ENCODE peak calls at places on chromosomes 3 and 15, in ten cellular contexts. One of them, this sample, is unnamed.

GRCh38 chr3:52606373-52607085 is 70.1 kb downstream of the UQCC5 start:
- DNase-seq in AG09309: no peak
- DNase-seq in DND-41: no peak
- DNase-seq in sigmoid colon: no peak
- DNase-seq in GM12865: no peak
- DNase-seq in breast epithelium: peak; percentile 59
- DNase-seq in upper lobe of right lung: no peak
- DNase-seq in psoas muscle: no peak
- DNase-seq in fibroblast of pulmonary artery: peak; percentile 54
- DNase-seq in fibroblast of lung: peak; percentile 64
- DNase-seq in this sample: peak; percentile 83

GRCh38 chr15:46452297-46452820 is 817.5 kb downstream of the SQOR start:
- DNase-seq in AG09309: no peak
- DNase-seq in DND-41: no peak
- DNase-seq in sigmoid colon: no peak
- DNase-seq in GM12865: no peak
- DNase-seq in breast epithelium: no peak
- DNase-seq in upper lobe of right lung: no peak
- DNase-seq in psoas muscle: no peak
- DNase-seq in fibroblast of pulmonary artery: no peak
- DNase-seq in fibroblast of lung: no peak
- DNase-seq in this sample: no peak

GRCh38 chr3:141894524-141895176 is 18.2 kb downstream of the ATP1B3 start:
- DNase-seq in AG09309: peak; percentile 74
- DNase-seq in DND-41: no peak
- DNase-seq in sigmoid colon: no peak
- DNase-seq in GM12865: no peak
- DNase-seq in breast epithelium: no peak
- DNase-seq in upper lobe of right lung: no peak
- DNase-seq in psoas muscle: no peak
- DNase-seq in fibroblast of pulmonary artery: peak; percentile 93
- DNase-seq in fibroblast of lung: peak; percentile 75
- DNase-seq in this sample: no peak

GRCh38 chr3:159726231-159726964 is 262.2 kb upstream of the IL12A start:
- DNase-seq in AG09309: no peak
- DNase-seq in DND-41: no peak
- DNase-seq in sigmoid colon: no peak
- DNase-seq in GM12865: no peak
- DNase-seq in breast epithelium: no peak
- DNase-seq in upper lobe of right lung: no peak
- DNase-seq in psoas muscle: no peak
- DNase-seq in fibroblast of pulmonary artery: peak; percentile 4
- DNase-seq in fibroblast of lung: peak; percentile 83
- DNase-seq in this sample: no peak

GRCh38 chr3:194167480-194167862 is 31.5 kb downstream of the HES1 start:
- DNase-seq in AG09309: no peak
- DNase-seq in DND-41: no peak
- DNase-seq in sigmoid colon: no peak
- DNase-seq in GM12865: no peak
- DNase-seq in breast epithelium: no peak
- DNase-seq in upper lobe of right lung: no peak
- DNase-seq in psoas muscle: no peak
- DNase-seq in fibroblast of pulmonary artery: no peak
- DNase-seq in fibroblast of lung: no peak
- DNase-seq in this sample: no peak

GRCh38 chr3:195150194-195151118 is 120.5 kb downstream of the XXYLT1 start:
- DNase-seq in AG09309: no peak
- DNase-seq in DND-41: no peak
- DNase-seq in sigmoid colon: peak; percentile 93
- DNase-seq in GM12865: peak; percentile 87
- DNase-seq in breast epithelium: peak; percentile 56
- DNase-seq in upper lobe of right lung: peak; percentile 88
- DNase-seq in psoas muscle: peak; percentile 66
- DNase-seq in fibroblast of pulmonary artery: peak; percentile 95
- DNase-seq in fibroblast of lung: peak; percentile 92
- DNase-seq in this sample: peak; percentile 22

GRCh38 chr3:58404396-58404795 is 29.2 kb downstream of the PDHB start:
- DNase-seq in AG09309: no peak
- DNase-seq in DND-41: no peak
- DNase-seq in sigmoid colon: no peak
- DNase-seq in GM12865: no peak
- DNase-seq in breast epithelium: no peak
- DNase-seq in upper lobe of right lung: no peak
- DNase-seq in psoas muscle: no peak
- DNase-seq in fibroblast of pulmonary artery: peak; percentile 66
- DNase-seq in fibroblast of lung: peak; percentile 92
- DNase-seq in this sample: peak; percentile 47

GRCh38 chr15:74789171-74789627 is 7.3 kb downstream of the CSK start:
- DNase-seq in AG09309: no peak
- DNase-seq in DND-41: no peak
- DNase-seq in sigmoid colon: peak; percentile 61
- DNase-seq in GM12865: peak; percentile 89
- DNase-seq in breast epithelium: no peak
- DNase-seq in upper lobe of right lung: peak; percentile 63
- DNase-seq in psoas muscle: no peak
- DNase-seq in fibroblast of pulmonary artery: no peak
- DNase-seq in fibroblast of lung: no peak
- DNase-seq in this sample: peak; percentile 43

GRCh38 chr3:171168086-171168485 is 141.6 kb upstream of the SLC2A2 start:
- DNase-seq in AG09309: no peak
- DNase-seq in DND-41: no peak
- DNase-seq in sigmoid colon: no peak
- DNase-seq in GM12865: no peak
- DNase-seq in breast epithelium: no peak
- DNase-seq in upper lobe of right lung: no peak
- DNase-seq in psoas muscle: no peak
- DNase-seq in fibroblast of pulmonary artery: peak; percentile 44
- DNase-seq in fibroblast of lung: peak; percentile 84
- DNase-seq in this sample: no peak

GRCh38 chr15:78828930-78829329 is 17.7 kb upstream of the ADAMTS7 start:
- DNase-seq in AG09309: no peak
- DNase-seq in DND-41: no peak
- DNase-seq in sigmoid colon: no peak
- DNase-seq in GM12865: no peak
- DNase-seq in breast epithelium: no peak
- DNase-seq in upper lobe of right lung: no peak
- DNase-seq in psoas muscle: no peak
- DNase-seq in fibroblast of pulmonary artery: no peak
- DNase-seq in fibroblast of lung: no peak
- DNase-seq in this sample: no peak

GRCh38 chr3:85360742-85361387 is 402.1 kb downstream of the CADM2 start:
- DNase-seq in AG09309: no peak
- DNase-seq in DND-41: peak; percentile 28
- DNase-seq in sigmoid colon: no peak
- DNase-seq in GM12865: peak; percentile 28
- DNase-seq in breast epithelium: no peak
- DNase-seq in upper lobe of right lung: no peak
- DNase-seq in psoas muscle: no peak
- DNase-seq in fibroblast of pulmonary artery: peak; percentile 13
- DNase-seq in fibroblast of lung: peak; percentile 23
- DNase-seq in this sample: peak; percentile 30

GRCh38 chr3:21892104-21892503 is 141.1 kb upstream of the ZNF385D start:
- DNase-seq in AG09309: no peak
- DNase-seq in DND-41: no peak
- DNase-seq in sigmoid colon: no peak
- DNase-seq in GM12865: no peak
- DNase-seq in breast epithelium: no peak
- DNase-seq in upper lobe of right lung: no peak
- DNase-seq in psoas muscle: no peak
- DNase-seq in fibroblast of pulmonary artery: no peak
- DNase-seq in fibroblast of lung: no peak
- DNase-seq in this sample: no peak

GRCh38 chr3:8353364-8353763 is 148.3 kb upstream of the LMCD1 start:
- DNase-seq in AG09309: no peak
- DNase-seq in DND-41: no peak
- DNase-seq in sigmoid colon: no peak
- DNase-seq in GM12865: no peak
- DNase-seq in breast epithelium: no peak
- DNase-seq in upper lobe of right lung: no peak
- DNase-seq in psoas muscle: no peak
- DNase-seq in fibroblast of pulmonary artery: no peak
- DNase-seq in fibroblast of lung: no peak
- DNase-seq in this sample: no peak

GRCh38 chr3:149717391-149718056 is 34.8 kb downstream of the COMMD2 start:
- DNase-seq in AG09309: peak; percentile 53
- DNase-seq in DND-41: peak; percentile 38
- DNase-seq in sigmoid colon: peak; percentile 79
- DNase-seq in GM12865: peak; percentile 76
- DNase-seq in breast epithelium: no peak
- DNase-seq in upper lobe of right lung: no peak
- DNase-seq in psoas muscle: no peak
- DNase-seq in fibroblast of pulmonary artery: peak; percentile 90
- DNase-seq in fibroblast of lung: peak; percentile 67
- DNase-seq in this sample: peak; percentile 56

GRCh38 chr15:44443515-44443914 is 16.1 kb downstream of the CTDSPL2 start:
- DNase-seq in AG09309: no peak
- DNase-seq in DND-41: no peak
- DNase-seq in sigmoid colon: no peak
- DNase-seq in GM12865: no peak
- DNase-seq in breast epithelium: no peak
- DNase-seq in upper lobe of right lung: no peak
- DNase-seq in psoas muscle: no peak
- DNase-seq in fibroblast of pulmonary artery: no peak
- DNase-seq in fibroblast of lung: no peak
- DNase-seq in this sample: no peak

GRCh38 chr3:79019137-79019923 is 748.5 kb downstream of the ROBO1 start:
- DNase-seq in AG09309: peak; percentile 74
- DNase-seq in DND-41: no peak
- DNase-seq in sigmoid colon: peak; percentile 93
- DNase-seq in GM12865: peak; percentile 81
- DNase-seq in breast epithelium: peak; percentile 54
- DNase-seq in upper lobe of right lung: peak; percentile 83
- DNase-seq in psoas muscle: peak; percentile 87
- DNase-seq in fibroblast of pulmonary artery: peak; percentile 94
- DNase-seq in fibroblast of lung: peak; percentile 96
- DNase-seq in this sample: peak; percentile 86

GRCh38 chr3:181330257-181330656 is 340.7 kb upstream of the DNAJC19 start:
- DNase-seq in AG09309: no peak
- DNase-seq in DND-41: no peak
- DNase-seq in sigmoid colon: no peak
- DNase-seq in GM12865: no peak
- DNase-seq in breast epithelium: no peak
- DNase-seq in upper lobe of right lung: no peak
- DNase-seq in psoas muscle: no peak
- DNase-seq in fibroblast of pulmonary artery: no peak
- DNase-seq in fibroblast of lung: no peak
- DNase-seq in this sample: no peak

DNA sequence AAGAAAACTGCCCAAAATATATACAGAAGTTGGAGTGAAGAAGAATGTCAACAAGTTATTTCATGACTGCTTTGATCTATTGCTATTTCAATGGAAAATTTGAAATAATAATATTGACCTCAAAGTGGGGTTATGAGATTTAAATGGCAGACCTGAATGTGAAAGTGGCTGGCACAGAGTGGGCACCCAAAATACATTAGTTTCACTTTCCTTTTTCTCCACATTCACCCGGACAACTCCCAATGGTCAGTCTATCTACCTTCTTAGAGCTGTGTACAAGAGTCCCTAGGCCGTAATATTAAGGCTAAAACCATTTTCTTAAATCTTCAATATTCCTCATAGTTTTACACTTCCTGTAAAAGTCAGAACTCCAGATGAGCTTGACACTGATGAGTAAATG is 61.6 kb upstream of the ETV5 start:
- DNase-seq in AG09309: no peak
- DNase-seq in DND-41: no peak
- DNase-seq in sigmoid colon: no peak
- DNase-seq in GM12865: no peak
- DNase-seq in breast epithelium: no peak
- DNase-seq in upper lobe of right lung: no peak
- DNase-seq in psoas muscle: no peak
- DNase-seq in fibroblast of pulmonary artery: no peak
- DNase-seq in fibroblast of lung: no peak
- DNase-seq in this sample: no peak
- H3K4me3 ChIP-seq in AG09309: no peak overlapping the region
- H3K4me3 ChIP-seq in DND-41: no peak overlapping the region
- H3K4me3 ChIP-seq in sigmoid colon: no peak overlapping the region
- H3K4me3 ChIP-seq in GM12865: no peak overlapping the region
- H3K4me3 ChIP-seq in breast epithelium: no peak overlapping the region
- H3K4me3 ChIP-seq in upper lobe of right lung: no peak overlapping the region
- H3K4me3 ChIP-seq in psoas muscle: no peak overlapping the region
- H3K4me3 ChIP-seq in fibroblast of pulmonary artery: no peak overlapping the region
- H3K4me3 ChIP-seq in fibroblast of lung: no peak overlapping the region
- H3K4me3 ChIP-seq in this sample: no peak overlapping the region

GRCh38 chr15:66706225-66706732 is 4.2 kb downstream of the SMAD6 start:
- DNase-seq in AG09309: no peak
- DNase-seq in DND-41: no peak
- DNase-seq in sigmoid colon: no peak
- DNase-seq in GM12865: no peak
- DNase-seq in breast epithelium: no peak
- DNase-seq in upper lobe of right lung: no peak
- DNase-seq in psoas muscle: no peak
- DNase-seq in fibroblast of pulmonary artery: peak; percentile 68
- DNase-seq in fibroblast of lung: peak; percentile 36
- DNase-seq in this sample: peak; percentile 94
- TF ChIP-seq CTCF in AG09309: peak; percentile 61
- TF ChIP-seq CTCF in DND-41: peak; percentile 48
- TF ChIP-seq CTCF in sigmoid colon: peak; percentile 31
- TF ChIP-seq CTCF in GM12865: peak; percentile 44
- TF ChIP-seq CTCF in breast epithelium: no peak
- TF ChIP-seq CTCF in upper lobe of right lung: peak; percentile 53
- TF ChIP-seq CTCF in psoas muscle: no peak
- TF ChIP-seq CTCF in fibroblast of pulmonary artery: peak; percentile 76
- TF ChIP-seq CTCF in fibroblast of lung: peak; percentile 51
- TF ChIP-seq CTCF in this sample: peak; percentile 70

GRCh38 chr3:37991109-37991508 is 523 bp downstream of the VILL start:
- DNase-seq in AG09309: no peak
- DNase-seq in DND-41: no peak
- DNase-seq in sigmoid colon: peak; percentile 40
- DNase-seq in GM12865: no peak
- DNase-seq in breast epithelium: no peak
- DNase-seq in upper lobe of right lung: peak; percentile 43
- DNase-seq in psoas muscle: no peak
- DNase-seq in fibroblast of pulmonary artery: no peak
- DNase-seq in fibroblast of lung: no peak
- DNase-seq in this sample: no peak
- H3K4me3 ChIP-seq in AG09309: no peak overlapping the region
- H3K4me3 ChIP-seq in DND-41: no peak overlapping the region
- H3K4me3 ChIP-seq in sigmoid colon: no peak overlapping the region
- H3K4me3 ChIP-seq in GM12865: no peak overlapping the region
- H3K4me3 ChIP-seq in breast epithelium: no peak overlapping the region
- H3K4me3 ChIP-seq in upper lobe of right lung: no peak overlapping the region
- H3K4me3 ChIP-seq in psoas muscle: no peak overlapping the region
- H3K4me3 ChIP-seq in fibroblast of pulmonary artery: no peak overlapping the region
- H3K4me3 ChIP-seq in fibroblast of lung: no peak overlapping the region
- H3K4me3 ChIP-seq in this sample: no peak overlapping the region

GRCh38 chr3:64278631-64279030 is 53.4 kb upstream of the PRICKLE2 start:
- DNase-seq in AG09309: no peak
- DNase-seq in DND-41: no peak
- DNase-seq in sigmoid colon: no peak
- DNase-seq in GM12865: no peak
- DNase-seq in breast epithelium: no peak
- DNase-seq in upper lobe of right lung: no peak
- DNase-seq in psoas muscle: no peak
- DNase-seq in fibroblast of pulmonary artery: peak; percentile 37
- DNase-seq in fibroblast of lung: peak; percentile 69
- DNase-seq in this sample: no peak
- TF ChIP-seq CTCF in AG09309: no peak
- TF ChIP-seq CTCF in DND-41: no peak
- TF ChIP-seq CTCF in sigmoid colon: no peak
- TF ChIP-seq CTCF in GM12865: no peak
- TF ChIP-seq CTCF in breast epithelium: no peak
- TF ChIP-seq CTCF in upper lobe of right lung: no peak
- TF ChIP-seq CTCF in psoas muscle: no peak
- TF ChIP-seq CTCF in fibroblast of pulmonary artery: no peak
- TF ChIP-seq CTCF in fibroblast of lung: no peak
- TF ChIP-seq CTCF in this sample: no peak

GRCh38 chr3:135242285-135242684 is 447.2 kb downstream of the EPHB1 start:
- DNase-seq in AG09309: no peak
- DNase-seq in DND-41: no peak
- DNase-seq in sigmoid colon: no peak
- DNase-seq in GM12865: no peak
- DNase-seq in breast epithelium: no peak
- DNase-seq in upper lobe of right lung: no peak
- DNase-seq in psoas muscle: no peak
- DNase-seq in fibroblast of pulmonary artery: no peak
- DNase-seq in fibroblast of lung: no peak
- DNase-seq in this sample: no peak
- H3K4me3 ChIP-seq in AG09309: no peak overlapping the region
- H3K4me3 ChIP-seq in DND-41: no peak overlapping the region
- H3K4me3 ChIP-seq in sigmoid colon: no peak overlapping the region
- H3K4me3 ChIP-seq in GM12865: no peak overlapping the region
- H3K4me3 ChIP-seq in breast epithelium: no peak overlapping the region
- H3K4me3 ChIP-seq in upper lobe of right lung: no peak overlapping the region
- H3K4me3 ChIP-seq in psoas muscle: no peak overlapping the region
- H3K4me3 ChIP-seq in fibroblast of pulmonary artery: no peak overlapping the region
- H3K4me3 ChIP-seq in fibroblast of lung: no peak overlapping the region
- H3K4me3 ChIP-seq in this sample: no peak overlapping the region

This sample was measured in thyroid gland.